ENCODE peak calls at places on chromosomes 4 and X, in four cellular contexts. G is GM13976, M is ascending aorta, T is heart right ventricle. N is an unnamed sample.

GRCh38 chr4:51906167-51906647 is 63.3 kb downstream of the DCUN1D4 start:
- DNase-seq in G (peak), M (no peak), T (no peak), N (no peak)

GRCh38 chrX:13428055-13428786 is 108.4 kb upstream of the ATXN3L start:
- DNase-seq in G (peak), M (no peak), T (no peak), N (no peak)

GRCh38 chr4:82865592-82865991 is 25.4 kb downstream of the SEC31A start:
- DNase-seq in G (no peak), M (no peak), T (no peak), N (no peak)

GRCh38 chr4:15891312-15891711 is 47.2 kb downstream of the FGFBP1 start:
- DNase-seq in G (peak), M (no peak), T (no peak), N (no peak)

GRCh38 chr4:53557601-53558000 is 33.7 kb downstream of the LNX1 start:
- DNase-seq in G (no peak), M (no peak), T (no peak), N (no peak)

GRCh38 chr4:38190717-38191178 is 230.6 kb downstream of the PTTG2 start:
- DNase-seq in G (no peak), M (peak), T (peak), N (no peak)

GRCh38 chr4:100289530-100289888 is 99.2 kb upstream of the DDIT4L start:
- DNase-seq in G (no peak), M (no peak), T (no peak), N (no peak)

GRCh38 chr4:36917413-36917812 is 327.1 kb upstream of the NWD2 start:
- DNase-seq in G (no peak), M (no peak), T (no peak), N (no peak)

GRCh38 chr4:53899544-53900274 is 164.7 kb downstream of the CHIC2 start:
- DNase-seq in G (no peak), M (no peak), T (no peak), N (no peak)

GRCh38 chrX:40147399-40148188 is 49.8 kb upstream of the BCOR start:
- DNase-seq in G (no peak), M (no peak), T (no peak), N (no peak)

GRCh38 chrX:14819766-14820165 is 53.1 kb downstream of the FANCB start:
- DNase-seq in G (no peak), M (no peak), T (no peak), N (no peak)

GRCh38 chrX:48834383-48834709 is 1.1 kb downstream of the PCSK1N start:
- DNase-seq in G (no peak), M (peak), T (no peak), N (no peak)

GRCh38 chr4:54226399-54227260 is 2.5 kb upstream of the PDGFRA start:
- DNase-seq in G (peak), M (peak), T (peak), N (no peak)

GRCh38 chr4:187565416-187565815 is 430.2 kb upstream of the ZFP42 start:
- DNase-seq in G (no peak), M (no peak), T (no peak), N (no peak)

GRCh38 chrX:105282077-105282476 is 61.6 kb upstream of the TEX13A start:
- DNase-seq in G (no peak), M (no peak), T (no peak), N (no peak)

GRCh38 chr4:183099537-183100297 is 660 bp downstream of the WWC2 start:
- DNase-seq in G (peak), M (peak), T (peak), N (no peak)

GRCh38 chr4:82823062-82823461 is 24.5 kb upstream of the SCD5 start:
- DNase-seq in G (no peak), M (no peak), T (no peak), N (no peak)

GRCh38 chr4:107740950-107741701 is 21.1 kb upstream of the PAPSS1 start:
- DNase-seq in G (no peak), M (peak), T (peak), N (no peak)

GRCh38 chrX:134544614-134545255 is 84.8 kb downstream of the HPRT1 start:
- DNase-seq in G (no peak), M (no peak), T (no peak), N (no peak)

GRCh38 chr4:145218251-145218650 is 37.9 kb upstream of the OTUD4 start:
- DNase-seq in G (peak), M (no peak), T (no peak), N (no peak)

GRCh38 chrX:45952030-45952429 is 593.2 kb downstream of the ZNF674 start:
- DNase-seq in G (no peak), M (no peak), T (no peak), N (no peak)

GRCh38 chrX:136941396-136942337 is 61.1 kb upstream of the RBMX start:
- DNase-seq in G (no peak), M (no peak), T (no peak), N (no peak)

GRCh38 chr4:75101906-75102888 is 169.3 kb downstream of the PARM1 start:
- DNase-seq in G (no peak), M (no peak), T (no peak), N (no peak)

GRCh38 chr4:48047421-48047844 is 30.9 kb downstream of the NIPAL1 start:
- DNase-seq in G (peak), M (no peak), T (no peak), N (no peak)

GRCh38 chr4:78638324-78639172 is 87.0 kb downstream of the ANXA3 start:
- DNase-seq in G (peak), M (no peak), T (no peak), N (no peak)

GRCh38 chr4:3397128-3397527 is 44.6 kb upstream of the HGFAC start:
- DNase-seq in G (no peak), M (no peak), T (no peak), N (no peak)

GRCh38 chr4:3473251-3473942 is 10.3 kb downstream of the DOK7 start:
- DNase-seq in G (no peak), M (no peak), T (peak), N (no peak)

GRCh38 chrX:119194631-119195030 is 41.5 kb upstream of the PGRMC1 start:
- DNase-seq in G (no peak), M (no peak), T (no peak), N (no peak)

GRCh38 chrX:19515615-19516105 is 352 bp upstream of the MAP3K15 start:
- DNase-seq in G (no peak), M (no peak), T (no peak), N (no peak)

GRCh38 chr4:75844151-75844662 is 58.0 kb downstream of the PPEF2 start:
- DNase-seq in G (no peak), M (no peak), T (no peak), N (no peak)

GRCh38 chrX:100413231-100413630 is 3.2 kb upstream of the PCDH19 start:
- DNase-seq in G (peak), M (no peak), T (no peak), N (no peak)

GRCh38 chrX:46849933-46850332 is 13.1 kb downstream of the RP2 start:
- DNase-seq in G (no peak), M (no peak), T (no peak), N (no peak)

GRCh38 chr4:173057442-173057841 is 111.2 kb upstream of the GALNT7 start:
- DNase-seq in G (no peak), M (no peak), T (no peak), N (no peak)

GRCh38 chrX:46294234-46294633 is 251.0 kb downstream of the ZNF674 start:
- DNase-seq in G (no peak), M (no peak), T (no peak), N (no peak)

GRCh38 chr4:10579700-10580099 is 104.9 kb downstream of the CLNK start:
- DNase-seq in G (no peak), M (no peak), T (no peak), N (no peak)

GRCh38 chr4:10584042-10584441 is 100.5 kb downstream of the CLNK start:
- DNase-seq in G (peak), M (no peak), T (no peak), N (no peak)

GRCh38 chr4:10581022-10581421 is 103.5 kb downstream of the CLNK start:
- DNase-seq in G (no peak), M (no peak), T (no peak), N (no peak)

GRCh38 chr4:10582966-10583365 is 101.6 kb downstream of the CLNK start:
- DNase-seq in G (no peak), M (no peak), T (no peak), N (no peak)

DNA sequence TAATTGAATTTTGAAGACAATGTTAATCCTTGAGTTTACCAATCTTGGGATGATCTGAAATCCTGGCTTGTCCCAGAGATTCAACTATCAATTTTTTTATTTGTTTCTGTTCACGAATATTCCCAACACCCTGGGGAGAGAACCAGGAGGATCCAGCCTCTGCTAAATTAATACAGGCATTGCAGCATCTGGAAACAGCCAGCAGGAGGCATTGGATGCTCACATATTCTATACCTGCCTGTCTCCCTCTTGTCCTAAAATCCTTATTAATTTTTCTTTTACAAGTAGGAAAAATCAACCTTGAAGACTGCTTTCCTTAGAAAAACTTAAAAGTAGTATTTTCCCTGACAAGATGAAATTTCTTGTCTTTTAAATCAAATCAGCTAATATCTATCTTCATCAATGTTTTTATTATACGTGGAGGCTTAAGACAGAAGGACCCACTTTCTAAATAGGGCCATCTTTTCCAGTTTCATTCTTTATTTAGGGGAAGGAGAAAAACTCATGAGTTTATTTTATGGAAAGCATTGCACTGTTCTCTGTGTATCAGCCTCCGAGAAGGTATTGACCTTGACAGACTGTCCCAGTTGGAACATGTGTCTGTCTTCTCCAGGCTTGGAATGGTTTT is 102.4 kb downstream of the CLNK start:
- DNase-seq in G (peak), M (peak), T (no peak), N (no peak)
- TF ChIP-seq CTCF in G (peak), M (peak), T (peak), N (peak)

GRCh38 chrX:110992611-110993010 is 103.4 kb upstream of the PAK3 start:
- DNase-seq in G (peak), M (no peak), T (no peak), N (no peak)
- TF ChIP-seq CTCF in G (peak), M (peak), T (peak), N (peak)

GRCh38 chrX:82224961-82225360 is 1023.1 kb downstream of the SH3BGRL start:
- DNase-seq in G (no peak), M (no peak), T (no peak), N (no peak)

GRCh38 chrX:82232679-82233078 is 1030.8 kb downstream of the SH3BGRL start:
- DNase-seq in G (no peak), M (no peak), T (no peak), N (no peak)

GRCh38 chrX:82230013-82230412 is 1028.1 kb downstream of the SH3BGRL start:
- DNase-seq in G (no peak), M (no peak), T (no peak), N (no peak)
- TF ChIP-seq CTCF in G (no peak), M (no peak), T (no peak), N (no peak)

DNA sequence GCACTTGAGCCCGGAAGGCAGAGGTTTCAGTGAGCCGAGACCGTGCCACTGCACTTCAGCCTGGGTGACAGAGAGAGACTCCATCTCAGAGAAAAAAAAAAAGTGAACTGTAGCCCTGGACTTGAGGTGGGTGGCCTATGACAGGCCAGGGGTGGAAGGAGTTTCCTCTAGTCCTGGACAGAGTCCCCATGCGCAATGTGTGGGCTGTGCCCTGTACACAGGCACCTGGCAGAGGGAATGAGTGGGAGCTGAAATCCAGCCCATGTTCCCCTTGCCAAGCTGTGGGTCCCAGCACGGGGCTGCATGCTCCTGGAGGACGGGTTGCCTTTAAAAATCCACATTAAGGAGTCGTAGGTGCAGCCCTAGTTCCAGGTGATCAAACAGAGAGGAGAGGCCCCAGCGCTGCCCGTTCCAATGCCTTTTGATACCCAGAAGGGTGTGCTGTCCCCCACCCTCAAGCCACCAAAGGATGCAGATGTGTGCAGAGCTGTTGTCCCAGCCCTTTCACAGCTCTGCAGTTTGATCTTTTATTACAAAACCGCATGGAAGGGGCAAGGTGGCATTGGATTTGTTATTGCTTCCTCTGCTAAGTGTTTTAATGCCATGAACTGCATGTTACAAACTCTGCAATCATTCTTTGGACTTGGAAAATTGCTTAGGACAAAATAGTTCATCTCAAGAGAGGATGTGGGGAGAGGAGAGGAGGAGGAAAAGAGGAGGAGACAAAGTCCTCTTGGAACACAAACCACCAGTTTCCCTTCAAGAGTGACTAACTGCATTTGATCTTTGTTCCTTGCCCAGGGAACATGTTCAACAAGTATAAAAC is 38.0 kb upstream of the PDK3 start:
- DNase-seq in G (no peak), M (no peak), T (no peak), N (no peak)
- TF ChIP-seq CTCF in G (no peak), M (no peak), T (no peak), N (no peak)

GRCh38 chrX:149259241-149259640 is 245.9 kb downstream of the IDS start:
- DNase-seq in G (no peak), M (no peak), T (no peak), N (no peak)
- TF ChIP-seq CTCF in G (no peak), M (no peak), T (no peak), N (no peak)

GRCh38 chr4:139860435-139861024 is 194.9 kb downstream of the MGST2 start:
- DNase-seq in G (peak), M (no peak), T (no peak), N (no peak)

GRCh38 chr4:139857977-139858376 is 192.4 kb downstream of the MGST2 start:
- DNase-seq in G (no peak), M (no peak), T (no peak), N (no peak)

GRCh38 chr4:139859876-139860275 is 194.3 kb downstream of the MGST2 start:
- DNase-seq in G (no peak), M (no peak), T (no peak), N (no peak)

GRCh38 chr4:139858436-139859225 is 193.0 kb downstream of the MGST2 start:
- DNase-seq in G (peak), M (no peak), T (no peak), N (no peak)

DNA sequence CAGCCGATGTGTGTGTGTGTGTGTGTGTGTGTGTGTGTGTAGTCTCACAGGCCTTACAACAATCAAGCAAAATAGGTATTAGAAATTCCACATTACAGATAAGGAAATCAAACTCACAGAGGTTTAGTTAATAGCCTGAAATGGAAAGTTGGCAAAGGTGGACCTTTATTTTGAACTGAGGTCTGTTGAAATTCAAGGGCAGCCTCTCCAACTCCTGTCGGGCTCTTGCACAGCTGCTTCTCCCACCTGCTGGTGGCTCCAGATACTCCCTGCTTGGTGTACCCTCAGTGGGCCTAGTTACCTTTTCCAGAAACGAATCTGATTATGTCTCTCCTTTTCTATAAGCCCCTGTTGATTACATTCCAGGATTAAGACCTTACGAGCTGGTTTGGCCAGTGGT is 195.9 kb downstream of the MGST2 start:
- DNase-seq in G (no peak), M (no peak), T (no peak), N (no peak)
- TF ChIP-seq CTCF in G (no peak), M (no peak), T (no peak), N (peak)

GRCh38 chr4:139892973-139893736 is 227.5 kb downstream of the MGST2 start:
- DNase-seq in G (no peak), M (no peak), T (no peak), N (no peak)

GRCh38 chr4:139889194-139889762 is 223.7 kb downstream of the MGST2 start:
- DNase-seq in G (no peak), M (no peak), T (no peak), N (no peak)

GRCh38 chr4:139887962-139888735 is 222.5 kb downstream of the MGST2 start:
- DNase-seq in G (no peak), M (no peak), T (no peak), N (no peak)

GRCh38 chr4:139889901-139890300 is 224.3 kb downstream of the MGST2 start:
- DNase-seq in G (no peak), M (no peak), T (no peak), N (no peak)

DNA sequence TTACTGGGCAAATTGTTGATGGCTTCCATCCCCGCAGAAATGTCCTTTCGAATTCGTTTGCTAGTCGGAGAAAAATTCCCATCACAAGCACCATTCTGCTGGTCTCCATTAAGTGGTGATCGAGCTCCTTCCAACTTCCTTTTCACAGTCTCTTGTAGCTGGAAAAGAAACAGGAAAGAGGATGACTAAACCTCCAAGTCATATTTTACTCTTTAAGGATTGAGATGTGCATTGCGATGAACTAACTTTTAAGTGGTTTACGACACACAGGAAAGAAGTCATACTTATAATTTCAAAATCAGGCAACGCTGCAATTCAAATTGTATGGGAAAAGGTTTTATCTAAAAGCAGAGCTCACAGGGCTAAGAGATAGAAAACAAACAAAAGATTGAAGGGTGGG is 225.2 kb downstream of the MGST2 start:
- DNase-seq in G (no peak), M (no peak), T (no peak), N (no peak)
- TF ChIP-seq CTCF in G (no peak), M (no peak), T (no peak), N (no peak)

GRCh38 chr4:6909113-6909969 is at the start of gene TBC1D14:
- DNase-seq in G (peak), M (peak), T (peak), N (peak)
- TF ChIP-seq CTCF in G (no peak), M (no peak), T (peak), N (no peak)

DNA sequence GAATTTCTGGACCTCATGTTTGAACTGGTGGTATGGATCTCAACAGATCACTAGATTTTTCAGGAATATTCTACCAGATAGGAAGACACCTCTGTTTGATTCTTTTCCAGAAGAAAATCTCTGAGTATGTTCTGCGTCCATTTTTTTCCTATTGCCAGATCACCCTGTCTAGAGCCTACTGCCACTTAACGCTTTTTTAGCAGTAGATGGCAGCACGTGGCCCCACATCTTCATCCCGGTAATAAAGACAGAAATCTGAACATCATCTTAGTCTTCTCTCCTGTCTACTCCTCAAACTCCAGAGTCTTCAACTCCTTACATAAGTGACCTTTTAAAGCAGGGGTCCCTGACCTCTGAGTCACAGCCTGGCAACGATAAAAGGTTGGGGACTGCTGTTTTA is 184.7 kb downstream of the TMA16 start:
- DNase-seq in G (peak), M (no peak), T (no peak), N (no peak)
- TF ChIP-seq CTCF in G (no peak), M (no peak), T (no peak), N (peak)

N was measured in D721Med.